ENCODE peak calls at places on chromosomes 11 and 22, in seven cellular contexts. X is endothelial cell, W is lower leg skin, E is neural crest cell, B is uterus, F is GM06990, P is AG10803. G is an unnamed sample.

GRCh38 chr11:3152471-3153110 is 12.5 kb downstream of the OSBPL5 start:
- DNase-seq in X (no peak), W (no peak), E (no peak), B (no peak), F (no peak), P (no peak), G (no peak)

GRCh38 chr11:6269994-6270393 is 10.4 kb downstream of the CCKBR start:
- DNase-seq in X (no peak), W (no peak), E (no peak), B (no peak), F (no peak), P (no peak), G (no peak)

GRCh38 chr11:72308226-72309073 is 64.5 kb upstream of the PHOX2A start:
- DNase-seq in X (no peak), W (no peak), E (no peak), B (peak; percentile 72), F (no peak), P (peak; percentile 69), G (no peak)

GRCh38 chr11:43021466-43021865 is 290.3 kb upstream of the API5 start:
- DNase-seq in X (peak; percentile 15), W (no peak), E (peak; percentile 18), B (no peak), F (no peak), P (no peak), G (no peak)

GRCh38 chr11:83641511-83641910 is 355.3 kb upstream of the CCDC90B start:
- DNase-seq in X (no peak), W (no peak), E (no peak), B (peak; percentile 66), F (no peak), P (peak; percentile 78), G (no peak)

GRCh38 chr22:45731041-45731797 is 59.6 kb downstream of the ATXN10 start:
- DNase-seq in X (no peak), W (no peak), E (no peak), B (no peak), F (no peak), P (peak; percentile 53), G (no peak)

GRCh38 chr11:76685841-76686240 is 15.3 kb upstream of the LRRC32 start:
- DNase-seq in X (no peak), W (no peak), E (no peak), B (no peak), F (no peak), P (no peak), G (no peak)

GRCh38 chr11:36478700-36479329 is 31.3 kb downstream of the TRAF6 start:
- DNase-seq in X (peak; percentile 33), W (no peak), E (peak; percentile 41), B (no peak), F (no peak), P (peak; percentile 62), G (no peak)

GRCh38 chr11:75154646-75155569 is 4.0 kb downstream of the SLCO2B1 start:
- DNase-seq in X (no peak), W (no peak), E (no peak), B (no peak), F (no peak), P (no peak), G (no peak)

GRCh38 chr22:27734066-27734465 is 67.5 kb downstream of the MN1 start:
- DNase-seq in X (no peak), W (no peak), E (no peak), B (no peak), F (no peak), P (no peak), G (no peak)

GRCh38 chr22:18122254-18122554 is 11.6 kb downstream of the TUBA8 start:
- DNase-seq in X (no peak), W (no peak), E (no peak), B (no peak), F (no peak), P (no peak), G (no peak)

GRCh38 chr22:30881361-30882180 is 87.0 kb downstream of the MORC2 start:
- DNase-seq in X (no peak), W (no peak), E (no peak), B (no peak), F (no peak), P (no peak), G (no peak)

GRCh38 chr11:2990617-2991476 is 1.3 kb downstream of the NAP1L4 start:
- DNase-seq in X (no peak), W (peak; percentile 68), E (no peak), B (no peak), F (no peak), P (no peak), G (no peak)

GRCh38 chr22:29079218-29079901 is 6.5 kb downstream of the KREMEN1 start:
- DNase-seq in X (no peak), W (peak; percentile 64), E (no peak), B (no peak), F (no peak), P (peak; percentile 59), G (no peak)

GRCh38 chr11:96967616-96968015 is 577.8 kb downstream of the JRKL start:
- DNase-seq in X (no peak), W (no peak), E (no peak), B (no peak), F (no peak), P (no peak), G (no peak)

GRCh38 chr22:45398214-45398613 is 15.2 kb downstream of the SMC1B start:
- DNase-seq in X (no peak), W (no peak), E (no peak), B (no peak), F (no peak), P (no peak), G (no peak)

GRCh38 chr11:4541071-4541470 is 3.9 kb upstream of the OR52M1 start:
- DNase-seq in X (no peak), W (no peak), E (no peak), B (no peak), F (no peak), P (no peak), G (no peak)

GRCh38 chr22:23804781-23805291 is 18.1 kb downstream of the SMARCB1 start:
- DNase-seq in X (no peak), W (no peak), E (no peak), B (no peak), F (peak; percentile 37), P (no peak), G (no peak)

GRCh38 chr11:58654908-58655296 is 32.4 kb downstream of the CNTF start:
- DNase-seq in X (no peak), W (no peak), E (no peak), B (no peak), F (no peak), P (no peak), G (no peak)

GRCh38 chr11:72370201-72370600 is 64.1 kb downstream of the CLPB start:
- DNase-seq in X (no peak), W (no peak), E (no peak), B (no peak), F (no peak), P (no peak), G (no peak)

GRCh38 chr11:46642627-46643335 is 25.4 kb downstream of the ATG13 start:
- DNase-seq in X (no peak), W (no peak), E (no peak), B (no peak), F (no peak), P (no peak), G (no peak)

GRCh38 chr22:43473441-43473840 is 61.6 kb downstream of the MPPED1 start:
- DNase-seq in X (no peak), W (no peak), E (no peak), B (no peak), F (no peak), P (no peak), G (no peak)

GRCh38 chr11:125069796-125070195 is 6.7 kb downstream of the SLC37A2 start:
- DNase-seq in X (no peak), W (peak; percentile 68), E (no peak), B (no peak), F (no peak), P (peak; percentile 66), G (no peak)

GRCh38 chr22:21778705-21779363 is 43.2 kb upstream of the YPEL1 start:
- DNase-seq in X (no peak), W (peak; percentile 29), E (no peak), B (no peak), F (no peak), P (peak; percentile 78), G (no peak)

GRCh38 chr22:30582788-30583575 is 8.5 kb upstream of the GAL3ST1 start:
- DNase-seq in X (peak; percentile 55), W (no peak), E (peak; percentile 32), B (no peak), F (no peak), P (no peak), G (no peak)

DNA sequence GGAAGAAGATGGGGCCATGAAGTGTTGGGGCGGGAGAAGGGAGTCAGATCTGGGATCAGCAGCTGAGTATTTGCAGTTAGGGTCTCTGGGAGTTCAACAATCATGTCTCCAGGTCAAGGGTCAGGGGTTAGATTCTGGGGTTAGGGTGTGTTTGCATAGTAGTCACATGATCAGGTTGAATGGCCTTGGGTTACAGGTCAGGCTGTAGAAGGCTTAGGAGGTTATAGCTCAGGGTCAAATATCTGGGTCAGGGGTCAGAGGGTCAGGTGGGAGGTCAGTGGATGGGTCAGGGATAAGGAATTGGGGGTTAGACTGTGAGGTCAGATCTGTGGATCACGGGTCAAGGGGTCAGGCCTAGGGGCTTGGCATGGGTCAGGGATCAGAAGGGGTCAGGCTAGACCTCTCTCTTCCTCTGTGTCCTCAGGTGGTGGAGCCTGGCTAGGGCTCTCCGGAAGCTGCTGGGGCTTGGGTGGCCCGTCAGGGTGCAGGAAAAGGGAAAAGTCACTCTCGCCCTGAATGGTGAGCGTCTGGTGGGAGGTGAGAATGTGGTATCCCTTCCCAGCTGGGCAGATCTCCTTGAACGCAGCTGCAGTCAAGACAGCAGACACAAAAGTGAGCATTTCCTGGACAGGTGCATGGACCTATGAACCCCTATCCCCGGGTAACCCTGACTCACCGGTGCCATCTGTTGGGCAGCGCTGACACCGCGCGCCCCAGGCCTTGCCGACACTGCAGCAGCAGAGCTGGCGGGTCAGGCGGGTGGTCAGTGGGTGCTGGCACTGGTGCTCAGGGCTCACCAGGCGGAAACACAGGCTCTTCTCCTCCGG is 6.4 kb downstream of the LTBP3 start:
- DNase-seq in X (peak; percentile 71), W (no peak), E (no peak), B (no peak), F (peak; percentile 84), P (no peak), G (peak; percentile 52)
- TF ChIP-seq CTCF in X (peak; percentile 31), W (no peak), E (peak; percentile 51), B (no peak), F (peak; percentile 87), P (peak; percentile 39), G (peak; percentile 20)

GRCh38 chr11:67508486-67509121 is 642 bp upstream of the CDK2AP2 start:
- DNase-seq in X (peak; percentile 99), W (peak; percentile 99), E (peak; percentile 98), B (peak; percentile 95), F (peak; percentile 97), P (peak; percentile 94), G (peak; percentile 99)
- TF ChIP-seq CTCF in X (no peak), W (no peak), E (no peak), B (no peak), F (no peak), P (no peak), G (no peak)

DNA sequence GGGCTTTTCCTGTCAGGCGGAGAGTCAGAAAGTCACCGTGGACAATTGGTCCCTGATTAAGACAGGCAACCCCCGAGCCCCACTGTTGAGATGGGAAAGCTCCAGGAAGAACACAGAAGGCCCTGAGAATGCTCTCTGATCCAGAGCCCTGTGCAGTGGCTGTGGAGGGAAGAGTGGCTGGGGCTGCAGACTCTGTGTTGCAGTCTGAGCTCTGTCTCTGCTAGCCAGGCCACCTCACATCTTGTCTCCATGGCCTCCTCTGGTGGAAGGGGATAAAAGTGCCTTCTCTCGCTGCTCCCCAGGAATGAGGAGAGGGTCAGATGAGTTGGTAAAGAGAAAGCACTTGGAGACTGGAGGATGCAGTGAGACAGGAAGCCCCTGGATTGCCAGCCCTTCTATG is 141.2 kb downstream of the CEP164 start:
- DNase-seq in X (no peak), W (no peak), E (no peak), B (no peak), F (no peak), P (no peak), G (no peak)
- TF ChIP-seq CTCF in X (no peak), W (no peak), E (no peak), B (no peak), F (peak; percentile 33), P (no peak), G (no peak)

GRCh38 chr22:50525104-50525958 is at the start of gene SCO2:
- DNase-seq in X (peak; percentile 97), W (peak; percentile 99), E (peak; percentile 97), B (peak; percentile 97), F (peak; percentile 100), P (peak; percentile 96), G (peak; percentile 95)
- TF ChIP-seq CTCF in X (peak; percentile 14), W (no peak), E (peak; percentile 65), B (peak; percentile 49), F (peak; percentile 31), P (peak; percentile 25), G (no peak)

G was measured in natural killer cell.